ENCODE peak calls at places on chromosomes 2 and 18, in four cellular contexts. Y is IMR-90, Q is ovary, H is lower lobe of right lung. I is an unnamed sample. For H3K27me3, the result is how much of the 10 kb centered on the place peaks cover.

GRCh38 chr2:191515536-191515935 is 162.4 kb upstream of the NABP1 start:
- DNase-seq in Y (no peak), Q (no peak), H (no peak), I (no peak)

GRCh38 chr18:37385846-37386435 is 179.7 kb downstream of the CELF4 start:
- DNase-seq in Y (peak), Q (no peak), H (no peak), I (no peak)

GRCh38 chr2:170177950-170178781 is at the start of gene MYO3B:
- DNase-seq in Y (peak), Q (no peak), H (no peak), I (no peak)

GRCh38 chr18:3906072-3906471 is 456.1 kb downstream of the TGIF1 start:
- DNase-seq in Y (no peak), Q (no peak), H (no peak), I (no peak)

GRCh38 chr2:235358981-235359471 is 134.8 kb upstream of the AGAP1 start:
- DNase-seq in Y (peak), Q (no peak), H (no peak), I (no peak)

GRCh38 chr2:10336283-10336682 is 33.6 kb downstream of the HPCAL1 start:
- DNase-seq in Y (no peak), Q (no peak), H (no peak), I (no peak)

GRCh38 chr18:35856178-35856577 is 116.3 kb upstream of the RMP24 start:
- DNase-seq in Y (no peak), Q (no peak), H (no peak), I (no peak)

GRCh38 chr2:71512386-71512785 is 59.0 kb downstream of the DYSF start:
- DNase-seq in Y (no peak), Q (no peak), H (no peak), I (no peak)

GRCh38 chr2:173459363-173459762 is 104.7 kb downstream of the CDCA7 start:
- DNase-seq in Y (no peak), Q (no peak), H (no peak), I (no peak)

GRCh38 chr2:98501223-98501622 is 56.6 kb downstream of the INPP4A start:
- DNase-seq in Y (no peak), Q (no peak), H (no peak), I (no peak)

GRCh38 chr18:36372902-36373301 is 75.4 kb downstream of the FHOD3 start:
- DNase-seq in Y (peak), Q (no peak), H (no peak), I (no peak)

GRCh38 chr2:181682026-181682789 is 1.9 kb upstream of the NEUROD1 start:
- DNase-seq in Y (no peak), Q (no peak), H (no peak), I (no peak)

GRCh38 chr2:134244091-134244490 is 9.8 kb upstream of the MGAT5 start:
- DNase-seq in Y (peak), Q (no peak), H (no peak), I (no peak)

GRCh38 chr2:204505946-204506345 is 39.3 kb upstream of the PARD3B start:
- DNase-seq in Y (peak), Q (no peak), H (no peak), I (no peak)

GRCh38 chr2:117786520-117786919 is 28.0 kb upstream of the DDX18 start:
- DNase-seq in Y (no peak), Q (no peak), H (no peak), I (no peak)

GRCh38 chr18:59395226-59396175 is 36.4 kb upstream of the LMAN1 start:
- DNase-seq in Y (no peak), Q (no peak), H (no peak), I (no peak)

GRCh38 chr2:64454316-64455030 is 511 bp downstream of the LGALSL start:
- DNase-seq in Y (peak), Q (peak), H (peak), I (peak)

GRCh38 chr2:183998797-183999190 is 599.5 kb upstream of the ZNF804A start:
- DNase-seq in Y (no peak), Q (no peak), H (no peak), I (no peak)

GRCh38 chr18:50008306-50008705 is 186.6 kb downstream of the MYO5B start:
- DNase-seq in Y (no peak), Q (no peak), H (no peak), I (no peak)

GRCh38 chr18:35112696-35113095 is 71.5 kb downstream of the MAPRE2 start:
- DNase-seq in Y (no peak), Q (no peak), H (no peak), I (no peak)

GRCh38 chr2:72998724-72999123 is 72.8 kb downstream of the SFXN5 start:
- DNase-seq in Y (no peak), Q (no peak), H (no peak), I (no peak)

GRCh38 chr2:173075781-173076556 is at the start of gene MAP3K20:
- DNase-seq in Y (peak), Q (peak), H (peak), I (peak)

GRCh38 chr2:227163998-227164744 is at the start of the genes COL4A3 and COL4A4:
- DNase-seq in Y (no peak), Q (peak), H (peak), I (no peak)

GRCh38 chr2:35410431-35411061 is 945.0 kb upstream of the CRIM1 start:
- DNase-seq in Y (peak), Q (peak), H (peak), I (no peak)

GRCh38 chr2:181657379-181657778 is 474 bp upstream of the CERKL start:
- DNase-seq in Y (no peak), Q (no peak), H (no peak), I (no peak)

GRCh38 chr18:13416848-13417247 is 198.3 kb downstream of the LDLRAD4 start:
- DNase-seq in Y (no peak), Q (no peak), H (no peak), I (no peak)

GRCh38 chr18:13095466-13095865 is 104.3 kb downstream of the CEP192 start:
- DNase-seq in Y (no peak), Q (no peak), H (no peak), I (no peak)

GRCh38 chr2:10287766-10288165 is 14.9 kb upstream of the HPCAL1 start:
- DNase-seq in Y (no peak), Q (no peak), H (no peak), I (no peak)

GRCh38 chr2:12577086-12577485 is 139.7 kb upstream of the TRIB2 start:
- DNase-seq in Y (no peak), Q (no peak), H (no peak), I (no peak)

GRCh38 chr2:183995632-183996031 is 602.7 kb upstream of the ZNF804A start:
- DNase-seq in Y (no peak), Q (no peak), H (no peak), I (no peak)

GRCh38 chr2:85318222-85319182 is 9.3 kb downstream of the TGOLN2 start:
- DNase-seq in Y (peak), Q (no peak), H (no peak), I (no peak)

GRCh38 chr18:66795011-66795410 is 191.1 kb upstream of the CDH19 start:
- DNase-seq in Y (no peak), Q (no peak), H (no peak), I (no peak)

GRCh38 chr18:13376841-13377351 is 158.3 kb downstream of the LDLRAD4 start:
- DNase-seq in Y (no peak), Q (no peak), H (no peak), I (no peak)

GRCh38 chr2:177187631-177188312 is 24.8 kb upstream of the HNRNPA3 start:
- DNase-seq in Y (peak), Q (no peak), H (no peak), I (no peak)

GRCh38 chr2:112884869-112885502 is 26.0 kb upstream of the IL37 start:
- DNase-seq in Y (no peak), Q (no peak), H (peak), I (no peak)

GRCh38 chr2:215657844-215658243 is 222.0 kb upstream of the FN1 start:
- DNase-seq in Y (peak), Q (no peak), H (no peak), I (no peak)

GRCh38 chr18:38243291-38243690 is 677.7 kb upstream of the CELF4 start:
- DNase-seq in Y (no peak), Q (no peak), H (no peak), I (no peak)

DNA sequence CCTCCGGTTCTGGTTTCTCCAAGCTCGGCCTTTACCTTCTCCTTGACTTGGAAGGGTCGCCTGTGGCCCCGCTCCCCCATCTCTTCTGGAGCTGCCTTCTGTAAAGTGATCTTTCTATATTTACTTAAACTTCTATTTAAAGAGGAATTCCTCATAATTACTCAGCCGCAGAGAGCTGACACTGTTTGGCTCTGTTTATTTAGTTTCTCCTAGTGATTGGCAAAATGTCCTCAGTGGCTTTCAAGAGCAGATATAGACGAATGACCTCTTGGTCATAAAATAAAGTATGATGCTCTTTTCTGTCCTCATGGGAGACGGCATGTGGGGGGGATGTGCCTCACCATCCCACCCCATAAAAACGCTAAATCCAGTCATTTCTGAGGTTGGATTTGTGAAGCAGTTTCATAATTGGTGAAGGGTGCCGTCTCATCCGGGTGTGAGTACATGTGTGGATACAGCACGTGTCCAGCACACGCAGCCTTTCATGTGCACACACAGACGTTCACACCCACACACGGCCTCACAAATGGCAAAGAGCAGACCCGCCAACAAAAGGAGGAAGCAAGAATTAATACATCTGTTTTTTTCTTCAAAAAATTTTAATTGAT is 43.4 kb upstream of the SMAD7 start:
- DNase-seq in Y (peak), Q (no peak), H (peak), I (no peak)
- H3K27ac ChIP-seq in Y (peak), Q (no peak), H (peak), I (no peak)

GRCh38 chr2:231036131-231036530 is 1.2 kb upstream of the C2orf72 start:
- DNase-seq in Y (no peak), Q (no peak), H (no peak), I (no peak)

GRCh38 chr2:231034291-231034882 is 2.9 kb upstream of the C2orf72 start:
- DNase-seq in Y (no peak), Q (no peak), H (no peak), I (no peak)

GRCh38 chr2:231032575-231033140 is 4.7 kb upstream of the C2orf72 start:
- DNase-seq in Y (no peak), Q (no peak), H (no peak), I (no peak)

GRCh38 chr2:231030725-231031124 is 6.6 kb upstream of the C2orf72 start:
- DNase-seq in Y (no peak), Q (no peak), H (no peak), I (no peak)

DNA sequence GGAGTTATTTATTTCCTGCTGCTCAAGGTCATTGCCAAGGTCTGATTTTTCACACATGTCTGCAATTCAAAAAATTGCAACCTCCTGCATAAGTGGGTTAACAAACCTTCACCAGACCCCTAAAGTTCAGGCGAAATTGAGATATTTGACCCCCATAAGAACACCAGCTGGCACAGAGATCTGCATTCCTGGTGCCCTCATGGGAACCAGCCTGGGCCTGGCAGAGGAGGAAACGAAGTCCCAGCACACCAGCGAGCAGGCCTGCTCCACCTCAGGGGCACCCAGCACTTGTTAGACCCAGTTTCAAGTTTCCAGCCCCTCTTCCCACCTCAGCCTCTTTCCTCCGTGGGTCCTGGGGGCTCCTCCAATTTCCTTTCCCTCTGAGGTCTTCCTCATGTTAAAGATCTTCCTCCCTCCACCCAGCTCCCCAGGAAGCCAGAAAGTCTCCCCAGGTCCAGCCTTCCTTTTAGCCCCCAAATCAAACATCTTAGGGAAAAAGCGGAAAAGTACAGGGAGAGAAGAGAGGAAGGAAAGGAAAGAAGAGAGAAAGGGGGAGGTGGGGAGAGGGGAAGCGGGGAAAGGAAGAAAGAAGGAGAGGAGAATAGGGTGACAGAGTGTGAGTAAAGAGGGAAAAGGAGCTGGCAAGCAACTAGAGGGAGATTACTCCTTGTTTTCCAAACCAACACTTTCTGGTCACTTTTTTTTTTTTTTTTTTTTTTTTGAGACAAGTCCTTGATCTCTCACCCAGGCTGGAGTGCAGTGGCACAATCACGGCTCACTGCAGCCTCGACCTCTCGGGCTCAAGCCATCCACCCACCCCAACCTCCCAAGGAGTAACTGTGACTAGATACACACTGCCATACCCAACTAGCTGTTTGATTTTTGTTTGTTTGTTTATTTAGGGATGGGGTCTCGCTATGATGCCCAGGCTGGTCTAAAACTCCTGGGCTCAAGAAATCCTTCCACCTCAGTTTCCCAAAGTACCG is 3.9 kb upstream of the C2orf72 start:
- DNase-seq in Y (no peak), Q (no peak), H (no peak), I (no peak)
- H3K4me3 ChIP-seq in Y (no peak), Q (no peak), H (no peak), I (no peak)

GRCh38 chr2:230913406-230913805 is 11.6 kb downstream of the GPR55 start:
- DNase-seq in Y (no peak), Q (peak), H (peak), I (peak)

GRCh38 chr2:230913812-230914211 is 11.2 kb downstream of the GPR55 start:
- DNase-seq in Y (no peak), Q (no peak), H (peak), I (no peak)

GRCh38 chr2:230914886-230915285 is 10.2 kb downstream of the GPR55 start:
- DNase-seq in Y (no peak), Q (peak), H (peak), I (no peak)

GRCh38 chr2:230915297-230915696 is 9.7 kb downstream of the GPR55 start:
- DNase-seq in Y (no peak), Q (no peak), H (no peak), I (no peak)

GRCh38 chr2:230916218-230916617 is 8.8 kb downstream of the GPR55 start:
- DNase-seq in Y (no peak), Q (no peak), H (peak), I (no peak)
- H3K27me3 ChIP-seq in Y (under half), Q (under half), H (under half), I (under half)

GRCh38 chr18:39453356-39453755 is 1887.8 kb upstream of the CELF4 start:
- DNase-seq in Y (no peak), Q (no peak), H (no peak), I (no peak)
- H3K27ac ChIP-seq in Y (no peak), Q (no peak), H (no peak), I (no peak)

DNA sequence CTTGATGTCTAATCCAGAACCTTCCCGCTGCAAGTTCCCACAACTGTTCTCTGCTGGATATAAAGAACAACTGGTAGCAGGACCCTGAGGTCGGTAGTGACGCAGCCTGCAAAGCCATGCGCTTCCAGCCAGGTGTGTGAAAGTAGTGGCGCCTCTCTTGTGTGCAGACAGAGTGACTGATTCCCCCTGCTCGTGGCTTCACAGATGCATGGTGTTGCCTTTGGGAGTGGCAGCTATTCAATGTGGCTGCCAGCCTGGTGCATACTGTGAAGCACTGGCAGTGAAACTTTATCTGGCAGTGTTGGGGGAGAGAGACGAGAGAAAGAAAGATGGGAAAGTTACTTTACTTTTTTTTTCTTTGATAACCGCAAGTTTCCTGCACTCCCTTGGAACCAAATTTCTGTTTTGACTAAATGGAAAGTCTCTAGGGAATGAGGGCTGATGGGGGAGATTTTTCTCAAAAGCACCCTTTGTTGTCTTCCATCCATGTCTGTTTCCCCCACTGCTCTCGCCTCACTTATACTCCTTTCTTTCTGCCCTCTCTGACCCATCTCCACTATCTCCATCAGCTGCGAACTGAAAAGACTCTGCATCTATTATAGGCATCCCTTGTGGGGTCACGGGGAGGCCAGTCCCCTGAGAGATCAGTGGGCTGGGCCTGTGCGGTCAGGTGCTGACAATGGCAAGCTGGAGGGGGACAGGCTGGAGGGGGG is 90.0 kb upstream of the TNP1 start:
- DNase-seq in Y (no peak), Q (peak), H (no peak), I (no peak)
- H3K4me3 ChIP-seq in Y (no peak), Q (no peak), H (no peak), I (no peak)

GRCh38 chr2:57156231-57156924 is 890.2 kb upstream of the VRK2 start:
- DNase-seq in Y (no peak), Q (no peak), H (no peak), I (no peak)
- H3K27me3 ChIP-seq in Y (under half), Q (under half), H (under half), I (under half)

DNA sequence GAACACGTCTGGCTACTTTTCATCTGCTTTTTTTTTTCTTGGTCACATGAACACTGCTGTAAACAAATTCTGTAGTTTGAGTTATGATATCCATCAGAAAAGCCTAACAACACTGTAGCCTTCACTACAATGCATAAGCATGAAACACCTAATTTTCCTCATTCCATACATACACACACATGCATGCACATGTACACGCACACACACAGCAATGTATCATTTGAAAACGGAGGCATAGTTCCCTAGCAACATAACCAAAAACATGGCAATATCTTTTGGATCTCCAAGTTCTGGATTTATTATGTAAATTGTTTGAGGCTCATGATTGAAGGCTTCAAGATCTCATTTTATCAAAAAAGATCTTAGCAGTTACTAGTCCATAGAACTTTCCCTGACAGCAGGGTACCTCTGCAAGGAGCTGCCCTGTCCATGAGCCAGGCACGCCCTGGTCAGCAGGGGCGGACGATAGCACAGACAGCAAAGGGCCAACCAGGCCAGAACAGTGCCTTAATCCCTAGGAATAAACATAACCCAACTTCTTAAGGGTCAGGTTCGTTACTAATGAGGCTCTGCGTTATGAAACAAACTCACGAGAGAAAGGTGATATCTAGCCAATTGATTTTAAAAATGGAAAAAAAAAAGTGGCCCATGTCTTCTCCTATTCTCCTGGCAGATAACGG is 59.4 kb downstream of the BCL2 start:
- DNase-seq in Y (no peak), Q (no peak), H (no peak), I (no peak)
- H3K27ac ChIP-seq in Y (no peak), Q (no peak), H (no peak), I (peak)

GRCh38 chr2:28411956-28412609 is 19.4 kb downstream of the FOSL2 start:
- DNase-seq in Y (no peak), Q (peak), H (no peak), I (no peak)
- H3K4me3 ChIP-seq in Y (no peak), Q (no peak), H (no peak), I (no peak)

GRCh38 chr2:1306687-1307516 is 106.4 kb upstream of the TPO start:
- DNase-seq in Y (no peak), Q (no peak), H (no peak), I (no peak)
- H3K27me3 ChIP-seq in Y (under half), Q (under half), H (under half), I (under half)

GRCh38 chr2:168178520-168178919 is 68.9 kb downstream of the STK39 start:
- DNase-seq in Y (no peak), Q (no peak), H (no peak), I (no peak)
- H3K27ac ChIP-seq in Y (no peak), Q (no peak), H (no peak), I (peak)